ENCODE peak calls at places on chromosomes 12 and 14, in nine cellular contexts. J is Right ventricle myocardium inferior; K is GM20000; T is posterior cingulate gyrus; X is HCT116; Q is AG10803; B is stimulated activated CD4-positive, alpha-beta T cell treated with anti-CD3 and anti-CD28 coated beads, Interleukin-1b, Interleukin-23, amount 100 ng/mL, for 48 hours; N is glutamatergic neuron; U is astrocyte of the spinal cord. H is an unnamed sample.

GRCh38 chr12:81598205-81598604 is 160.9 kb downstream of the PPFIA2 start:
- DNase-seq in Q (no peak), K (no peak), U (no peak), X (no peak), N (no peak), B (no peak), J (no peak), T (no peak), H (no peak)

GRCh38 chr14:21846227-21846885 is 172.7 kb upstream of the OR4E1 start:
- DNase-seq in B (peak), N (peak), J (peak), U (no peak), K (peak), T (peak), X (no peak), Q (no peak), H (no peak)

GRCh38 chr12:49044660-49045059 is 15.9 kb downstream of the KMT2D start:
- DNase-seq in K (no peak), T (no peak), N (no peak), Q (no peak), X (no peak), U (no peak), B (no peak), J (no peak), H (no peak)

GRCh38 chr14:33617154-33617553 is 333.7 kb downstream of the EGLN3 start:
- DNase-seq in T (no peak), N (no peak), B (no peak), U (peak), J (no peak), X (no peak), Q (peak), K (no peak), H (peak)

GRCh38 chr14:34322940-34323418 is 139.1 kb downstream of the SPTSSA start:
- DNase-seq in N (peak), X (peak), B (peak), T (peak), U (peak), J (peak), Q (peak), K (peak), H (peak)

GRCh38 chr12:70822431-70822830 is 98.1 kb downstream of the PTPRR start:
- DNase-seq in T (no peak), Q (no peak), B (no peak), J (no peak), K (no peak), U (no peak), N (no peak), X (no peak), H (no peak)

GRCh38 chr12:88237954-88238353 is 95.8 kb downstream of the TMTC3 start:
- DNase-seq in T (no peak), B (peak), X (peak), Q (peak), K (no peak), U (peak), J (no peak), N (no peak), H (peak)

GRCh38 chr12:98291828-98292227 is 223.6 kb upstream of the TMPO start:
- DNase-seq in U (no peak), B (no peak), J (no peak), X (no peak), N (no peak), T (no peak), K (no peak), Q (no peak), H (no peak)

GRCh38 chr12:76201316-76201715 is 116.8 kb upstream of the NAP1L1 start:
- DNase-seq in U (no peak), Q (no peak), T (no peak), X (no peak), J (no peak), B (no peak), N (no peak), K (no peak), H (no peak)

GRCh38 chr12:50025187-50026059 is at the start of gene RACGAP1:
- DNase-seq in T (peak), K (peak), N (peak), X (peak), Q (peak), B (peak), J (peak), U (peak), H (peak)

GRCh38 chr12:23217716-23218115 is 592.7 kb downstream of the ETNK1 start:
- DNase-seq in B (no peak), J (no peak), X (no peak), T (no peak), N (no peak), K (no peak), Q (no peak), U (no peak), H (no peak)

GRCh38 chr14:75280831-75281690 is 2.4 kb downstream of the FOS start:
- DNase-seq in U (peak), T (no peak), B (no peak), K (no peak), N (no peak), X (no peak), Q (peak), J (peak), H (peak)

GRCh38 chr14:76904740-76905569 is 78.7 kb downstream of the LRRC74A start:
- DNase-seq in N (no peak), B (peak), U (peak), Q (peak), K (peak), X (peak), J (peak), T (no peak), H (peak)

H was measured in fibroblast of villous mesenchyme.